ENCODE peak calls at places on chromosomes 4 and X, in nine cellular contexts. Y, B, U, T, Z, M, L, R and W are unnamed samples.

GRCh38 chrX:77436271-77436670 is 10.9 kb upstream of the FGF16 start:
- DNase-seq in M (no peak), B (no peak), T (no peak), L (no peak), R (no peak), Z (no peak), Y (no peak), U (no peak), W (peak; percentile 22)

GRCh38 chrX:18792828-18793227 is 85.4 kb downstream of the PPEF1 start:
- DNase-seq in M (no peak), Z (no peak), L (no peak), R (no peak), U (no peak), T (no peak), Y (no peak), B (no peak), W (no peak)

GRCh38 chr4:8353912-8354453 is 84.4 kb downstream of the HTRA3 start:
- DNase-seq in L (no peak), R (no peak), M (no peak), Z (no peak), Y (no peak), U (no peak), B (no peak), T (no peak), W (peak; percentile 68)

GRCh38 chrX:151384807-151385206 is 12.2 kb upstream of the VMA21 start:
- DNase-seq in R (no peak), T (peak; percentile 15), L (no peak), B (no peak), Z (no peak), M (no peak), U (no peak), Y (peak; percentile 2), W (no peak)

GRCh38 chr4:112173593-112174559 is 28.6 kb downstream of the FAM241A start:
- DNase-seq in M (peak; percentile 65), Z (peak; percentile 9), B (no peak), Y (no peak), L (no peak), T (no peak), U (no peak), R (no peak), W (peak; percentile 61)

GRCh38 chrX:24259544-24260240 is 54.2 kb downstream of the SUPT20HL2 start:
- DNase-seq in T (peak; percentile 69), B (peak; percentile 49), Y (peak; percentile 79), L (peak; percentile 87), Z (peak; percentile 67), U (peak; percentile 32), M (peak; percentile 50), R (peak; percentile 49), W (peak; percentile 79)

GRCh38 chr4:152738812-152739211 is 40.7 kb downstream of the TIGD4 start:
- DNase-seq in L (no peak), Y (no peak), M (no peak), Z (no peak), B (no peak), T (no peak), U (no peak), R (no peak), W (peak; percentile 64)

GRCh38 chr4:153409412-153409811 is 56.7 kb upstream of the TMEM131L start:
- DNase-seq in R (no peak), M (no peak), U (no peak), T (no peak), Y (no peak), Z (peak; percentile 70), B (no peak), L (no peak), W (peak; percentile 94)

GRCh38 chr4:67522851-67523671 is 22.2 kb downstream of the CENPC start:
- DNase-seq in L (no peak), R (no peak), B (no peak), T (no peak), Y (no peak), U (no peak), Z (peak; percentile 19), M (no peak), W (no peak)

GRCh38 chrX:135449637-135450550 is 28.1 kb downstream of the SMIM10L2A start:
- DNase-seq in L (no peak), R (no peak), Z (no peak), Y (no peak), T (no peak), B (no peak), M (no peak), U (no peak), W (no peak)

GRCh38 chr4:111283066-111283677 is 660.3 kb upstream of the PITX2 start:
- DNase-seq in L (peak; percentile 68), T (peak; percentile 75), Y (peak; percentile 71), B (peak; percentile 55), M (peak; percentile 65), Z (peak; percentile 68), U (peak; percentile 66), R (peak; percentile 30), W (peak; percentile 56)

GRCh38 chr4:76677571-76678326 is 220.2 kb downstream of the SOWAHB start:
- DNase-seq in Y (no peak), M (no peak), Z (no peak), U (no peak), B (no peak), L (no peak), R (no peak), T (no peak), W (no peak)

GRCh38 chrX:106300239-106300638 is 132.1 kb downstream of the PWWP3B start:
- DNase-seq in Y (no peak), M (peak; percentile 92), Z (peak; percentile 96), B (no peak), L (no peak), T (no peak), U (no peak), R (no peak), W (no peak)

GRCh38 chrX:106306391-106306947 is 138.4 kb downstream of the PWWP3B start:
- DNase-seq in L (no peak), M (no peak), Z (no peak), B (no peak), T (no peak), R (no peak), U (no peak), Y (no peak), W (no peak)

GRCh38 chrX:106300656-106301055 is 132.6 kb downstream of the PWWP3B start:
- DNase-seq in Y (no peak), U (no peak), L (no peak), B (no peak), Z (peak; percentile 71), R (no peak), T (no peak), M (peak; percentile 67), W (no peak)

GRCh38 chrX:106302304-106302703 is 134.2 kb downstream of the PWWP3B start:
- DNase-seq in U (no peak), R (no peak), Z (peak; percentile 94), L (peak; percentile 19), Y (no peak), M (peak; percentile 48), T (peak; percentile 0), B (no peak), W (no peak)
- TF ChIP-seq EZH2phosphoT487 in U (no peak), R (no peak), Z (no peak), L (no peak), Y (no peak), M (no peak), T (no peak), B (no peak), W (no peak)

DNA sequence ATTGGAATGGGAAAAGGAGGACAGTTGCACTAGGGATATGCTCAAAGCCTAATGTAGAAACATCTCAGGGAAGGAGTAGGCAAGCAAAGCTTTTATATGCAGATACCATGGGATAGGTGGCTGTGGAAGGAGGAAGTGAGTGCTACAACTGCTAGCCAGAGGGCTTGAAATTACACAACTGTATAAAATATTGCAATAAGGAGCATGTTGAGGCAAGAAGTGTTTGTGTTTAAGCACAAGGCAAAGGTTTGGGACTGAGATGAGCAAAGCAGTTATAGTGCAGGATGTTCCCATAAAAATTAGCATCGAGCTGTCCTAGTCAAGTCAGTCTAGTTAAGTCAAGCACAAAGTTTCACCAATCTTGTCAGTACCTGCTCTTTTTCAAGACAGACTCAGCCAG is 35.6 kb upstream of the DCAF8L1 start:
- DNase-seq in T (no peak), L (no peak), R (no peak), U (no peak), M (no peak), B (no peak), Z (no peak), Y (no peak), W (no peak)
- H3K4me1 ChIP-seq in T (no peaks in the 10 kb centered on the region), L (no peaks in the 10 kb centered on the region), R (no peaks in the 10 kb centered on the region), U (no peaks in the 10 kb centered on the region), M (no peaks in the 10 kb centered on the region), B (no peaks in the 10 kb centered on the region), Z (no peaks in the 10 kb centered on the region), Y (no peaks in the 10 kb centered on the region), W (no peaks in the 10 kb centered on the region)

GRCh38 chrX:12974797-12975669 is at the start of gene TMSB4X:
- DNase-seq in Y (peak; percentile 95), L (peak; percentile 95), T (peak; percentile 82), U (peak; percentile 71), R (peak; percentile 84), M (no peak), Z (peak; percentile 81), B (peak; percentile 87), W (peak; percentile 88)

GRCh38 chrX:12974217-12974796 is 603 bp upstream of the TMSB4X start:
- DNase-seq in U (no peak), B (peak; percentile 59), L (peak; percentile 85), T (peak; percentile 37), Y (peak; percentile 74), Z (peak; percentile 57), M (no peak), R (peak; percentile 46), W (peak; percentile 79)

GRCh38 chrX:12975670-12975965 is 708 bp downstream of the TMSB4X start:
- DNase-seq in Y (peak; percentile 78), R (no peak), Z (peak; percentile 23), M (no peak), L (no peak), U (no peak), B (no peak), T (no peak), W (no peak)

GRCh38 chrX:12977761-12978204 is 2.9 kb downstream of the TMSB4X start:
- DNase-seq in Z (no peak), Y (no peak), M (no peak), B (no peak), T (no peak), U (peak; percentile 17), R (no peak), L (no peak), W (peak; percentile 29)

DNA sequence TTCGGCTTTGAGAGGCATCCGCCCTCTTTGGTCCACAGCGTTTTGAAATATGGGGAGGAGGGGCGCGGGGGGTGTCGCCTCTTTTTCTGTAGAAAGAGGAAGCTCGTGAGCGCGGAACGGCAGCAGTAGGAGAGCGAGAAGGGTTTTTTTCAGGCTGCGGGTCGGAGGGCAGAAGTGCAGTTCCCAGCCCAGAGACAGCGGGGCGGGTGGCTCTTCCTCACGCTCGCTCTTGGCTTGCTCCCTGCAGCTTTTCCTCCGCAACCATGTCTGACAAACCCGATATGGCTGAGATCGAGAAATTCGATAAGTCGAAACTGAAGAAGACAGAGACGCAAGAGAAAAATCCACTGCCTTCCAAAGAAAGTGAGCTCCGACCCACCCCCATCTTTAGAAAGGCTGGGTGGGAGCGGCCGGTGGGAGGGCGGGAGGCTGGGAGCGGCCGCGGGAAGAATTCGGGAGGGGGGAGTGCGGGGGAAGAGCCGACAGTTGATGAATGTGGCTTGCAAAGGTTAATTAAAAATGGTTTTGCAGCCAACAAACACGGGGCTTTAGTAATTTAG is 1.2 kb downstream of the TMSB4X start:
- DNase-seq in Z (peak; percentile 43), Y (peak; percentile 80), L (peak; percentile 75), T (peak; percentile 44), R (peak; percentile 67), B (peak; percentile 79), U (peak; percentile 18), M (no peak), W (peak; percentile 60)
- TF ChIP-seq EZH2phosphoT487 in Z (no peak), Y (no peak), L (no peak), T (no peak), R (no peak), B (no peak), U (no peak), M (no peak), W (no peak)

GRCh38 chrX:13082286-13083065 is 38.1 kb upstream of the FAM9C start:
- DNase-seq in U (no peak), T (no peak), Y (no peak), Z (no peak), M (no peak), B (no peak), R (no peak), L (no peak), W (no peak)
- H3K4me1 ChIP-seq in U (peaks cover 29% of the 10 kb centered on the region), T (peaks cover 7% of the 10 kb centered on the region), Y (peaks cover 5% of the 10 kb centered on the region), Z (peaks cover 13% of the 10 kb centered on the region), M (no peaks in the 10 kb centered on the region), B (peaks cover 99% of the 10 kb centered on the region), R (peaks cover 7% of the 10 kb centered on the region), L (peaks cover 14% of the 10 kb centered on the region), W (peaks cover 15% of the 10 kb centered on the region)